ENCODE peak calls at places on chromosomes 11 and 22, in four cellular contexts. B is right atrium auricular region, R is heart left ventricle, Q is MM.1S. V is an unnamed sample. For H3K36me3 and H3K27me3, the result is how much of the 10 kb centered on the place peaks cover.

GRCh38 chr22:50247748-50248147 is 2.9 kb upstream of the TUBGCP6 start:
- DNase-seq in B (no peak), Q (peak), R (no peak), V (peak)

GRCh38 chr11:126378763-126379162 is 23.3 kb downstream of the ST3GAL4 start:
- DNase-seq in Q (no peak), R (no peak), B (no peak), V (no peak)

GRCh38 chr11:75576445-75577049 is 14.5 kb downstream of the SERPINH1 start:
- DNase-seq in Q (no peak), R (peak), B (no peak), V (peak)

GRCh38 chr22:40720538-40721256 is 41.4 kb downstream of the MCHR1 start:
- DNase-seq in Q (no peak), B (no peak), R (no peak), V (no peak)

GRCh38 chr11:933936-934335 is 8.3 kb downstream of the AP2A2 start:
- DNase-seq in Q (no peak), R (no peak), B (no peak), V (no peak)

GRCh38 chr11:112227002-112227401 is 774 bp downstream of the PTS start:
- DNase-seq in B (no peak), Q (no peak), R (no peak), V (no peak)

GRCh38 chr11:3939211-3939610 is 83.7 kb downstream of the STIM1 start:
- DNase-seq in R (no peak), Q (peak), B (no peak), V (no peak)

GRCh38 chr11:76788661-76789442 is 5.7 kb downstream of the TSKU start:
- DNase-seq in R (peak), B (no peak), Q (no peak), V (no peak)

GRCh38 chr22:36352775-36353507 is 34.8 kb downstream of the MYH9 start:
- DNase-seq in B (peak), Q (no peak), R (peak), V (no peak)

GRCh38 chr11:86790867-86791849 is 9.2 kb upstream of the PRSS23 start:
- DNase-seq in B (no peak), Q (no peak), R (no peak), V (no peak)

GRCh38 chr11:16096336-16096735 is 260.0 kb downstream of the SOX6 start:
- DNase-seq in B (no peak), Q (no peak), R (no peak), V (no peak)

GRCh38 chr22:19105867-19106802 is 16.1 kb downstream of the DGCR2 start:
- DNase-seq in R (no peak), B (no peak), Q (no peak), V (no peak)

GRCh38 chr11:86722041-86722440 is 49.6 kb upstream of the ME3 start:
- DNase-seq in R (no peak), B (no peak), Q (no peak), V (no peak)

GRCh38 chr22:44916281-44917231 is 93.2 kb downstream of the PHF21B start:
- DNase-seq in R (no peak), B (no peak), Q (no peak), V (no peak)

GRCh38 chr11:44797051-44797450 is 70.3 kb downstream of the TSPAN18 start:
- DNase-seq in Q (no peak), R (no peak), B (no peak), V (no peak)

GRCh38 chr11:1194231-1194976 is 28.5 kb upstream of the MUC5B start:
- DNase-seq in B (no peak), R (no peak), Q (no peak), V (peak)

GRCh38 chr22:30459206-30460052 is 12.4 kb downstream of the SEC14L3 start:
- DNase-seq in B (no peak), Q (peak), R (no peak), V (no peak)

GRCh38 chr11:24556693-24557092 is 59.8 kb downstream of the LUZP2 start:
- DNase-seq in B (no peak), Q (no peak), R (no peak), V (no peak)

GRCh38 chr11:122045181-122045586 is 70.8 kb downstream of the BLID start:
- DNase-seq in B (no peak), R (no peak), Q (no peak), V (no peak)

GRCh38 chr11:65132988-65133700 is 1.2 kb downstream of the SYVN1 start:
- DNase-seq in R (peak), B (no peak), Q (peak), V (peak)

GRCh38 chr11:104620991-104621390 is 277.3 kb downstream of the CASP12 start:
- DNase-seq in R (no peak), B (no peak), Q (no peak), V (no peak)

GRCh38 chr11:8871283-8871775 is 39.7 kb upstream of the AKIP1 start:
- DNase-seq in Q (no peak), B (peak), R (peak), V (no peak)

GRCh38 chr22:37045958-37046357 is 5.6 kb upstream of the KCTD17 start:
- DNase-seq in Q (peak), R (no peak), B (no peak), V (no peak)

DNA sequence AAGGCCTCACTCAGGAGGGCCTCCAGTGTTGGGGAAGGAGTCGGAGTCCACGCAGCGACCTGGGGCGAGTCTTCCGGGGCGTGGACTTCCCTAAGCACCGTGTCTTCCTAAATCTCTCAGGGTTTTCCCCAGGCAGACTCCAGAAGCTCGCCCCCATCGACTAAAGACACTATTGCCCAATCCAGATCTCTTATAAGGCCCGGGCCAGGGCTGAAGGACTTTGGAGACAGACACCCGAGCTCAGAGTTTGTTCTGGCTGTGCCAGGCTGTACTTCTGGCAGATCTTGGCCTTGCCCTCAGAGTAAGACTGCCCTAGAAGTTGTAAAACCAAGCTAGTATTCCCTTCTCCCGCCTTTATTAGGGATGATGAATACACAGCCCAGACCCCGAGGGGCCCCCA is 191.4 kb downstream of the BUD13 start:
- DNase-seq in B (no peak), R (no peak), Q (no peak), V (no peak)
- H3K36me3 ChIP-seq in B (under half), R (under half), Q (under half), V (under half)

GRCh38 chr11:69923641-69924307 is 104.6 kb upstream of the FGF3 start:
- DNase-seq in B (no peak), Q (no peak), R (peak), V (no peak)

GRCh38 chr11:69922596-69923111 is 103.4 kb upstream of the FGF3 start:
- DNase-seq in R (no peak), Q (no peak), B (no peak), V (no peak)

GRCh38 chr11:69923196-69923595 is 104.0 kb upstream of the FGF3 start:
- DNase-seq in R (peak), B (no peak), Q (no peak), V (no peak)

GRCh38 chr11:69925366-69926196 is 106.4 kb upstream of the FGF3 start:
- DNase-seq in B (no peak), Q (no peak), R (peak), V (no peak)

DNA sequence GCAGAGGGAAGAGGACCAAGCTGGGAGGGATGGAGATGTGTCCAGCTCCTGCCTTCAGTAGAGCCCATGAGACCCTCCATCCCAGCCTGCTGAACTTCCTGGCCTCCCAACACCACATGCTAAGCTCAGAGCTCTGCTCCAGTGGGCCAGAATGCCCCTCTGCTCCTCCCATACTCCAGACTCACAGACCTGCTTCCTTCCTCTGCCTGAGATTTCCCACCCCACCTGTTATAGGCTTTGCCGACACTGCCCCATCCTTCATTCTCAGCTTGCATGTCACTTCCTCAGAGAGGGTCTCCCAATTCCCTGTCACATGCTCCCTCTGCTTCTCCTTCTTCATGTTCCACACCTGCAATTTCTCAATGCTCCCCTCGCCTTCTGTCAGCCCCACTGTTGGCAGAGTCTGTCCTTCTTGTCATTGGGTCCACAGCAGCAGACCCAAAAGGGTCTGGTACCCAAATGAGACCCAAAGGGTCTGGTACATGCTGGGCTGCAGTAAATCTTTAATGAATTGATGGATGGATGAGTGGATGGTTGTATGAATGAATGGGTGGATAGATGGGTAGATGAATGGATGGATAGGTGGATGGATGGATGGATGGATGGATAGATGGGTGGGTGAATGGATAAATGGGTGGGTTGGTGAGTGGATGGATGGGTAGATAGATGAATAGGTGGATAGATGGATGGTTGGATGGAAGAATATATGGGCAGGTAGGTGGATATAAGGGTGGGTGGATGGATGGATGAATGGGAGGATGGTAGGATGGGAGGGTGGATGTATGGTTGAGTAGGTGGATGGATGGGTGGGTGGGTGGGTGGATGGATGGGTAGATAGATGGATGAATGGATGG is 105.3 kb upstream of the FGF3 start:
- DNase-seq in Q (no peak), B (no peak), R (no peak), V (no peak)
- H3K27me3 ChIP-seq in Q (half or more), B (under half), R (under half), V (under half)

DNA sequence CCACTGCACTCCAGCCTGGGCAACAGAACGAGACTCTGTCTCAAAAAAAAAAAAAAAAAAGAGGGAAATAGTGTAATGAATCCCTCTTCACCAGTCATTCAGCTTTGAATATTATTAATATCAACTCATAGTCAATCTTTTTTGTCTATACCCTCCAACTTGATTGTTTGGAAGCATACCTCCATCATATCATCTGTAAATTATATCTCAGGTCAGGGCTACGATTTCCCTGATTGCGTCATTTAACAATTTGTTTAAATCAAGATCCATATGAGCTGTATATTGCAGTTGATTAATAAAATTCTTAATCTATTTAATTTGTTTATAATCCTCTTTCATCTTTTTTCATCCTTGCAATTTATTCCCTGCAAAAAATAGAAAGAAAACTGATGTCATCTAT is 60.1 kb downstream of the USP47 start:
- DNase-seq in Q (no peak), B (no peak), R (no peak), V (no peak)
- H3K36me3 ChIP-seq in Q (under half), B (under half), R (half or more), V (under half)

DNA sequence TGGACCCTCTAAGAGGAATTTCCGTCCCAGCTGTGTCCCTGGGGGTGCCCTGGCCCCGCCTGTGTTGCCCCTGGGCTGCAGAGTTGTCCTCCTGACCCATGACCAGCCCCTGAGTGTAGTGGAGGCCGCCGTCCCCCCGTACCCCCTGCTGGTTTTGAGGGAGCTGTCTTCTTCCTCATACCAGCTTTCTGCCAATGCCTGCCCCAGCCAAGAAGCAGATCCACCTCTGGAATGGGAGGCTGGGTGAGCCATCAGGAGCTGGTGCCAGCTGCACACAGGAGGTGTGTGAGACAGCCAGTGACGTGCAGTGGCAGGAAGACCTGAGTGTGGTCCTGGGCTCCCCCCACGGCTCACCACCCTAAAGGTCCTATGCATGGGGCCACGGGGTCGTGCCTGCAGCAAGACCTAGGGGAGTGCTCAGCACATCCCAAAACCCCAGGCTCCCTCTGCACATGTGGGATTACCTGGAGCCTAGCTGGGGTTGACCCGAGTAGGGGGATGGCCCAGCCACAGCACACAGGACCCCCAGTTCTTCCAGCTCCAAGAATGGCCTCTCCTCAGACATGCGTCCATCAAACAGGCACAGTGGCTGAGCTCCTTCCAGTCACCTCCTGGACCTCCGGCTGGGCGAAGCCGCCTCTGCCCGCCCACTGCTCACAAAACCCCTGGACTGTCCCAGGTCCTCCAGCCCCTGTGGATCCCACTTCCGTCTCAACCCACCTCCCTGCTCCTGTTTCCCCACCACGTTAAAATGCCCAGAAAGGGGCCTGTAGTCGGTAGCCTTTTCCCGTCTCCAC is 647.6 kb downstream of the BRD1 start:
- DNase-seq in R (no peak), B (no peak), Q (no peak), V (no peak)
- H3K27me3 ChIP-seq in R (under half), B (under half), Q (half or more), V (under half)

V was measured in GM06990.